ENCODE peak calls at places on chromosome 22, in eight cellular contexts. N is GM23248; F is uterus; S is stimulated activated CD4-positive, alpha-beta T cell treated with anti-CD3 and anti-CD28 coated beads, Interleukin-1b, Interleukin-23, amount 100 ng/mL, for 24 hours; A is activated gamma-delta T cell treated with Interleukin-2 at 50 U/mL for 16 hours; O is iPS-NIHi11; Q is body of pancreas; L is caudate nucleus. T is an unnamed sample.

GRCh38 chr22:48974443-48975251 is 853.0 kb downstream of the BRD1 start:
- DNase-seq in N (no peak), F (no peak), S (no peak), A (no peak), O (no peak), Q (no peak), L (no peak), T (no peak)

GRCh38 chr22:43554694-43555365 is 143.0 kb downstream of the MPPED1 start:
- DNase-seq in N (no peak), F (no peak), S (no peak), A (no peak), O (no peak), Q (no peak), L (no peak), T (no peak)

GRCh38 chr22:49300951-49301397 is 526.7 kb downstream of the BRD1 start:
- DNase-seq in N (no peak), F (no peak), S (no peak), A (no peak), O (no peak), Q (no peak), L (no peak), T (no peak)

GRCh38 chr22:36352775-36353507 is 34.8 kb downstream of the MYH9 start:
- DNase-seq in N (no peak), F (no peak), S (no peak), A (peak), O (no peak), Q (peak), L (no peak), T (peak)

GRCh38 chr22:38570841-38571364 is 920 bp upstream of the DMC1 start:
- DNase-seq in N (peak), F (no peak), S (peak), A (peak), O (peak), Q (peak), L (peak), T (peak)

GRCh38 chr22:25497269-25497668 is 67.2 kb upstream of the GRK3 start:
- DNase-seq in N (no peak), F (no peak), S (no peak), A (no peak), O (no peak), Q (no peak), L (no peak), T (peak)

GRCh38 chr22:35839811-35840739 is 122.4 kb downstream of the APOL5 start:
- DNase-seq in N (peak), F (peak), S (no peak), A (peak), O (peak), Q (peak), L (peak), T (peak)

GRCh38 chr22:46119093-46119728 is 31.1 kb upstream of the PPARA start:
- DNase-seq in N (peak), F (peak), S (no peak), A (no peak), O (no peak), Q (peak), L (no peak), T (no peak)

GRCh38 chr22:42673898-42674390 is 24.8 kb upstream of the CYB5R3 start:
- DNase-seq in N (peak), F (no peak), S (no peak), A (no peak), O (peak), Q (no peak), L (no peak), T (peak)

GRCh38 chr22:29394931-29395581 is 6.7 kb upstream of the AP1B1 start:
- DNase-seq in N (peak), F (peak), S (peak), A (peak), O (peak), Q (peak), L (no peak), T (peak)

GRCh38 chr22:42317691-42318547 is 47.5 kb upstream of the TCF20 start:
- DNase-seq in N (no peak), F (peak), S (no peak), A (no peak), O (peak), Q (no peak), L (peak), T (no peak)

GRCh38 chr22:23841736-23842404 is 3.1 kb upstream of the DERL3 start:
- DNase-seq in N (no peak), F (no peak), S (no peak), A (no peak), O (no peak), Q (no peak), L (no peak), T (no peak)

GRCh38 chr22:46064236-46064965 is 85.9 kb upstream of the PPARA start:
- DNase-seq in N (peak), F (peak), S (no peak), A (no peak), O (no peak), Q (peak), L (no peak), T (peak)

GRCh38 chr22:50084085-50084484 is 1.1 kb downstream of the MLC1 start:
- DNase-seq in N (no peak), F (no peak), S (no peak), A (no peak), O (no peak), Q (no peak), L (no peak), T (no peak)

GRCh38 chr22:23183107-23183698 is 2.9 kb downstream of the BCR start:
- DNase-seq in N (peak), F (no peak), S (no peak), A (no peak), O (peak), Q (peak), L (peak), T (peak)

GRCh38 chr22:46078241-46079092 is 71.9 kb upstream of the PPARA start:
- DNase-seq in N (peak), F (peak), S (no peak), A (no peak), O (no peak), Q (peak), L (no peak), T (peak)

GRCh38 chr22:42719133-42719532 is 1.5 kb downstream of the A4GALT start:
- DNase-seq in N (peak), F (no peak), S (no peak), A (no peak), O (no peak), Q (no peak), L (no peak), T (peak)

GRCh38 chr22:40919446-40919845 is 31.7 kb upstream of the RBX1 start:
- DNase-seq in N (peak), F (no peak), S (no peak), A (no peak), O (no peak), Q (no peak), L (no peak), T (peak)

GRCh38 chr22:49972163-49973017 is 11.8 kb downstream of the PIM3 start:
- DNase-seq in N (no peak), F (peak), S (no peak), A (no peak), O (peak), Q (peak), L (no peak), T (no peak)

GRCh38 chr22:45450931-45451651 is 37.6 kb downstream of the RIBC2 start:
- DNase-seq in N (peak), F (peak), S (no peak), A (no peak), O (no peak), Q (no peak), L (no peak), T (peak)

GRCh38 chr22:38628444-38628843 is 27.7 kb downstream of the FAM227A start:
- DNase-seq in N (no peak), F (no peak), S (no peak), A (no peak), O (no peak), Q (no peak), L (no peak), T (no peak)

GRCh38 chr22:35956850-35957249 is 71.8 kb downstream of the RBFOX2 start:
- DNase-seq in N (no peak), F (no peak), S (no peak), A (no peak), O (no peak), Q (no peak), L (no peak), T (no peak)

GRCh38 chr22:20750461-20751184 is 23.3 kb upstream of the SERPIND1 start:
- DNase-seq in N (peak), F (peak), S (peak), A (no peak), O (no peak), Q (peak), L (peak), T (peak)

GRCh38 chr22:49166746-49167145 is 660.9 kb downstream of the BRD1 start:
- DNase-seq in N (no peak), F (no peak), S (no peak), A (no peak), O (no peak), Q (no peak), L (no peak), T (no peak)

GRCh38 chr22:30810105-30810504 is 115.4 kb downstream of the OSBP2 start:
- DNase-seq in N (no peak), F (no peak), S (no peak), A (no peak), O (no peak), Q (no peak), L (no peak), T (no peak)

GRCh38 chr22:25509391-25509791 is 55.1 kb upstream of the GRK3 start:
- DNase-seq in N (no peak), F (peak), S (no peak), A (no peak), O (no peak), Q (peak), L (no peak), T (no peak)

GRCh38 chr22:17104336-17104935 is 16.7 kb downstream of the TMEM121B start:
- DNase-seq in N (no peak), F (no peak), S (no peak), A (no peak), O (no peak), Q (no peak), L (no peak), T (no peak)

GRCh38 chr22:45612451-45612901 is 59.2 kb upstream of the ATXN10 start:
- DNase-seq in N (peak), F (peak), S (no peak), A (no peak), O (no peak), Q (no peak), L (no peak), T (peak)

GRCh38 chr22:37716708-37717107 is 19.9 kb downstream of the TRIOBP start:
- DNase-seq in N (peak), F (no peak), S (no peak), A (no peak), O (no peak), Q (no peak), L (no peak), T (no peak)

GRCh38 chr22:48254311-48254873 is 1491.9 kb downstream of the TBC1D22A start:
- DNase-seq in N (no peak), F (no peak), S (no peak), A (no peak), O (peak), Q (no peak), L (no peak), T (no peak)

GRCh38 chr22:30223303-30223702 is 23.3 kb downstream of the LIF start:
- DNase-seq in N (no peak), F (no peak), S (no peak), A (no peak), O (no peak), Q (no peak), L (no peak), T (no peak)

GRCh38 chr22:49659281-49659923 is 168.3 kb downstream of the BRD1 start:
- DNase-seq in N (no peak), F (no peak), S (no peak), A (no peak), O (no peak), Q (peak), L (no peak), T (no peak)

GRCh38 chr22:32761251-32761903 is 40.1 kb upstream of the TIMP3 start:
- DNase-seq in N (peak), F (no peak), S (no peak), A (no peak), O (no peak), Q (no peak), L (no peak), T (no peak)

GRCh38 chr22:31155425-31155824 is 4.6 kb upstream of the RNF185 start:
- DNase-seq in N (peak), F (no peak), S (no peak), A (no peak), O (no peak), Q (no peak), L (no peak), T (peak)